ENCODE peak calls at places on chromosomes 1 and 21, in nine cellular contexts. One of them, this sample, is unnamed. For H3K9me3, the result is how much of the 10 kb centered on the place peaks cover.

GRCh38 chr1:239383714-239384113 is 2.7 kb upstream of the CHRM3 start:
- DNase-seq in stomach: no peak
- DNase-seq in breast epithelium: no peak
- DNase-seq in heart left ventricle: no peak
- DNase-seq in tibial nerve: no peak
- DNase-seq in sigmoid colon: no peak
- DNase-seq in esophagus muscularis mucosa: no peak
- DNase-seq in K562: no peak
- DNase-seq in right lobe of liver: no peak
- DNase-seq in this sample: no peak

GRCh38 chr21:41065539-41065938 is 102.4 kb upstream of the BACE2 start:
- DNase-seq in stomach: no peak
- DNase-seq in breast epithelium: no peak
- DNase-seq in heart left ventricle: no peak
- DNase-seq in tibial nerve: no peak
- DNase-seq in sigmoid colon: no peak
- DNase-seq in esophagus muscularis mucosa: no peak
- DNase-seq in K562: no peak
- DNase-seq in right lobe of liver: no peak
- DNase-seq in this sample: no peak

GRCh38 chr1:34885405-34886247 is 26.1 kb upstream of the SMIM12 start:
- DNase-seq in stomach: peak
- DNase-seq in breast epithelium: no peak
- DNase-seq in heart left ventricle: peak
- DNase-seq in tibial nerve: no peak
- DNase-seq in sigmoid colon: no peak
- DNase-seq in esophagus muscularis mucosa: no peak
- DNase-seq in K562: peak
- DNase-seq in right lobe of liver: no peak
- DNase-seq in this sample: peak

GRCh38 chr1:157944666-157945280 is 48.7 kb upstream of the KIRREL1 start:
- DNase-seq in stomach: no peak
- DNase-seq in breast epithelium: no peak
- DNase-seq in heart left ventricle: no peak
- DNase-seq in tibial nerve: no peak
- DNase-seq in sigmoid colon: no peak
- DNase-seq in esophagus muscularis mucosa: no peak
- DNase-seq in K562: no peak
- DNase-seq in right lobe of liver: no peak
- DNase-seq in this sample: no peak

GRCh38 chr1:167746013-167746672 is 24.4 kb downstream of the MPZL1 start:
- DNase-seq in stomach: no peak
- DNase-seq in breast epithelium: no peak
- DNase-seq in heart left ventricle: no peak
- DNase-seq in tibial nerve: no peak
- DNase-seq in sigmoid colon: no peak
- DNase-seq in esophagus muscularis mucosa: no peak
- DNase-seq in K562: no peak
- DNase-seq in right lobe of liver: no peak
- DNase-seq in this sample: no peak

GRCh38 chr1:167425482-167425881 is 92.8 kb downstream of the CD247 start:
- DNase-seq in stomach: no peak
- DNase-seq in breast epithelium: no peak
- DNase-seq in heart left ventricle: no peak
- DNase-seq in tibial nerve: no peak
- DNase-seq in sigmoid colon: no peak
- DNase-seq in esophagus muscularis mucosa: no peak
- DNase-seq in K562: no peak
- DNase-seq in right lobe of liver: no peak
- DNase-seq in this sample: no peak

GRCh38 chr1:35097224-35097623 is 18.0 kb downstream of the ZMYM1 start:
- DNase-seq in stomach: no peak
- DNase-seq in breast epithelium: no peak
- DNase-seq in heart left ventricle: no peak
- DNase-seq in tibial nerve: no peak
- DNase-seq in sigmoid colon: no peak
- DNase-seq in esophagus muscularis mucosa: no peak
- DNase-seq in K562: no peak
- DNase-seq in right lobe of liver: no peak
- DNase-seq in this sample: no peak

GRCh38 chr1:28343405-28343804 is 14.6 kb downstream of the MED18 start:
- DNase-seq in stomach: no peak
- DNase-seq in breast epithelium: no peak
- DNase-seq in heart left ventricle: no peak
- DNase-seq in tibial nerve: no peak
- DNase-seq in sigmoid colon: no peak
- DNase-seq in esophagus muscularis mucosa: no peak
- DNase-seq in K562: no peak
- DNase-seq in right lobe of liver: no peak
- DNase-seq in this sample: no peak

GRCh38 chr1:221921936-221922335 is 180.0 kb upstream of the DUSP10 start:
- DNase-seq in stomach: no peak
- DNase-seq in breast epithelium: no peak
- DNase-seq in heart left ventricle: no peak
- DNase-seq in tibial nerve: no peak
- DNase-seq in sigmoid colon: no peak
- DNase-seq in esophagus muscularis mucosa: peak
- DNase-seq in K562: no peak
- DNase-seq in right lobe of liver: no peak
- DNase-seq in this sample: no peak

GRCh38 chr1:169103443-169103842 is 3.0 kb upstream of the ATP1B1 start:
- DNase-seq in stomach: peak
- DNase-seq in breast epithelium: no peak
- DNase-seq in heart left ventricle: no peak
- DNase-seq in tibial nerve: no peak
- DNase-seq in sigmoid colon: no peak
- DNase-seq in esophagus muscularis mucosa: no peak
- DNase-seq in K562: no peak
- DNase-seq in right lobe of liver: no peak
- DNase-seq in this sample: no peak

GRCh38 chr1:64000021-64000420 is 203.4 kb upstream of the UBE2U start:
- DNase-seq in stomach: no peak
- DNase-seq in breast epithelium: no peak
- DNase-seq in heart left ventricle: no peak
- DNase-seq in tibial nerve: no peak
- DNase-seq in sigmoid colon: no peak
- DNase-seq in esophagus muscularis mucosa: no peak
- DNase-seq in K562: no peak
- DNase-seq in right lobe of liver: no peak
- DNase-seq in this sample: no peak

GRCh38 chr1:159076753-159077656 is at the start of gene AIM2:
- DNase-seq in stomach: peak
- DNase-seq in breast epithelium: no peak
- DNase-seq in heart left ventricle: no peak
- DNase-seq in tibial nerve: no peak
- DNase-seq in sigmoid colon: no peak
- DNase-seq in esophagus muscularis mucosa: no peak
- DNase-seq in K562: peak
- DNase-seq in right lobe of liver: peak
- DNase-seq in this sample: no peak

GRCh38 chr1:162391790-162392563 is 10.4 kb downstream of the C1orf226 start:
- DNase-seq in stomach: no peak
- DNase-seq in breast epithelium: no peak
- DNase-seq in heart left ventricle: no peak
- DNase-seq in tibial nerve: no peak
- DNase-seq in sigmoid colon: no peak
- DNase-seq in esophagus muscularis mucosa: no peak
- DNase-seq in K562: peak
- DNase-seq in right lobe of liver: no peak
- DNase-seq in this sample: no peak

GRCh38 chr1:9150582-9151290 is 21.8 kb upstream of the GPR157 start:
- DNase-seq in stomach: no peak
- DNase-seq in breast epithelium: no peak
- DNase-seq in heart left ventricle: peak
- DNase-seq in tibial nerve: peak
- DNase-seq in sigmoid colon: peak
- DNase-seq in esophagus muscularis mucosa: no peak
- DNase-seq in K562: no peak
- DNase-seq in right lobe of liver: no peak
- DNase-seq in this sample: no peak

GRCh38 chr1:243751506-243751905 is 98.5 kb downstream of the AKT3 start:
- DNase-seq in stomach: no peak
- DNase-seq in breast epithelium: no peak
- DNase-seq in heart left ventricle: no peak
- DNase-seq in tibial nerve: no peak
- DNase-seq in sigmoid colon: no peak
- DNase-seq in esophagus muscularis mucosa: no peak
- DNase-seq in K562: no peak
- DNase-seq in right lobe of liver: no peak
- DNase-seq in this sample: no peak

GRCh38 chr1:234928642-234929041 is 200.0 kb downstream of the TOMM20 start:
- DNase-seq in stomach: no peak
- DNase-seq in breast epithelium: no peak
- DNase-seq in heart left ventricle: no peak
- DNase-seq in tibial nerve: no peak
- DNase-seq in sigmoid colon: no peak
- DNase-seq in esophagus muscularis mucosa: no peak
- DNase-seq in K562: no peak
- DNase-seq in right lobe of liver: no peak
- DNase-seq in this sample: no peak

GRCh38 chr1:18091660-18092446 is 15.7 kb upstream of the IGSF21 start:
- DNase-seq in stomach: no peak
- DNase-seq in breast epithelium: no peak
- DNase-seq in heart left ventricle: no peak
- DNase-seq in tibial nerve: peak
- DNase-seq in sigmoid colon: no peak
- DNase-seq in esophagus muscularis mucosa: no peak
- DNase-seq in K562: no peak
- DNase-seq in right lobe of liver: no peak
- DNase-seq in this sample: no peak

GRCh38 chr1:86409416-86410021 is 13.4 kb upstream of the ODF2L start:
- DNase-seq in stomach: no peak
- DNase-seq in breast epithelium: no peak
- DNase-seq in heart left ventricle: no peak
- DNase-seq in tibial nerve: no peak
- DNase-seq in sigmoid colon: no peak
- DNase-seq in esophagus muscularis mucosa: peak
- DNase-seq in K562: peak
- DNase-seq in right lobe of liver: no peak
- DNase-seq in this sample: no peak

GRCh38 chr1:46275030-46275337 is 27.4 kb downstream of the RAD54L start:
- DNase-seq in stomach: no peak
- DNase-seq in breast epithelium: no peak
- DNase-seq in heart left ventricle: no peak
- DNase-seq in tibial nerve: no peak
- DNase-seq in sigmoid colon: no peak
- DNase-seq in esophagus muscularis mucosa: no peak
- DNase-seq in K562: no peak
- DNase-seq in right lobe of liver: no peak
- DNase-seq in this sample: no peak
- TF ChIP-seq POLR2A in stomach: no peak
- TF ChIP-seq POLR2A in breast epithelium: no peak
- TF ChIP-seq POLR2A in heart left ventricle: no peak
- TF ChIP-seq POLR2A in tibial nerve: no peak
- TF ChIP-seq POLR2A in sigmoid colon: no peak
- TF ChIP-seq POLR2A in esophagus muscularis mucosa: no peak
- TF ChIP-seq POLR2A in K562: peak
- TF ChIP-seq POLR2A in right lobe of liver: no peak
- TF ChIP-seq POLR2A in this sample: no peak

GRCh38 chr1:78047131-78047530 is 1.4 kb downstream of the GIPC2 start:
- DNase-seq in stomach: no peak
- DNase-seq in breast epithelium: no peak
- DNase-seq in heart left ventricle: no peak
- DNase-seq in tibial nerve: no peak
- DNase-seq in sigmoid colon: no peak
- DNase-seq in esophagus muscularis mucosa: no peak
- DNase-seq in K562: no peak
- DNase-seq in right lobe of liver: no peak
- DNase-seq in this sample: no peak
- TF ChIP-seq CTCF in stomach: no peak
- TF ChIP-seq CTCF in breast epithelium: no peak
- TF ChIP-seq CTCF in heart left ventricle: no peak
- TF ChIP-seq CTCF in tibial nerve: no peak
- TF ChIP-seq CTCF in sigmoid colon: no peak
- TF ChIP-seq CTCF in esophagus muscularis mucosa: peak
- TF ChIP-seq CTCF in K562: no peak
- TF ChIP-seq CTCF in right lobe of liver: peak
- TF ChIP-seq CTCF in this sample: no peak

GRCh38 chr21:43328171-43328570 is 98.8 kb downstream of the SIK1 start:
- DNase-seq in stomach: no peak
- DNase-seq in breast epithelium: no peak
- DNase-seq in heart left ventricle: no peak
- DNase-seq in tibial nerve: no peak
- DNase-seq in sigmoid colon: no peak
- DNase-seq in esophagus muscularis mucosa: no peak
- DNase-seq in K562: no peak
- DNase-seq in right lobe of liver: no peak
- DNase-seq in this sample: no peak

GRCh38 chr21:43330306-43330881 is 96.5 kb downstream of the SIK1 start:
- DNase-seq in stomach: no peak
- DNase-seq in breast epithelium: no peak
- DNase-seq in heart left ventricle: no peak
- DNase-seq in tibial nerve: no peak
- DNase-seq in sigmoid colon: no peak
- DNase-seq in esophagus muscularis mucosa: no peak
- DNase-seq in K562: no peak
- DNase-seq in right lobe of liver: no peak
- DNase-seq in this sample: peak

GRCh38 chr21:43328591-43329360 is 98.2 kb downstream of the SIK1 start:
- DNase-seq in stomach: no peak
- DNase-seq in breast epithelium: no peak
- DNase-seq in heart left ventricle: no peak
- DNase-seq in tibial nerve: no peak
- DNase-seq in sigmoid colon: no peak
- DNase-seq in esophagus muscularis mucosa: no peak
- DNase-seq in K562: no peak
- DNase-seq in right lobe of liver: no peak
- DNase-seq in this sample: no peak

GRCh38 chr21:43331111-43331961 is 95.6 kb downstream of the SIK1 start:
- DNase-seq in stomach: no peak
- DNase-seq in breast epithelium: no peak
- DNase-seq in heart left ventricle: no peak
- DNase-seq in tibial nerve: no peak
- DNase-seq in sigmoid colon: no peak
- DNase-seq in esophagus muscularis mucosa: no peak
- DNase-seq in K562: no peak
- DNase-seq in right lobe of liver: no peak
- DNase-seq in this sample: no peak

GRCh38 chr21:43329361-43330269 is 97.3 kb downstream of the SIK1 start:
- DNase-seq in stomach: no peak
- DNase-seq in breast epithelium: no peak
- DNase-seq in heart left ventricle: no peak
- DNase-seq in tibial nerve: no peak
- DNase-seq in sigmoid colon: no peak
- DNase-seq in esophagus muscularis mucosa: no peak
- DNase-seq in K562: no peak
- DNase-seq in right lobe of liver: no peak
- DNase-seq in this sample: no peak
- H3K9me3 ChIP-seq in stomach: under half
- H3K9me3 ChIP-seq in breast epithelium: under half
- H3K9me3 ChIP-seq in heart left ventricle: under half
- H3K9me3 ChIP-seq in tibial nerve: under half
- H3K9me3 ChIP-seq in sigmoid colon: under half
- H3K9me3 ChIP-seq in esophagus muscularis mucosa: under half
- H3K9me3 ChIP-seq in K562: under half
- H3K9me3 ChIP-seq in right lobe of liver: under half
- H3K9me3 ChIP-seq in this sample: under half

DNA sequence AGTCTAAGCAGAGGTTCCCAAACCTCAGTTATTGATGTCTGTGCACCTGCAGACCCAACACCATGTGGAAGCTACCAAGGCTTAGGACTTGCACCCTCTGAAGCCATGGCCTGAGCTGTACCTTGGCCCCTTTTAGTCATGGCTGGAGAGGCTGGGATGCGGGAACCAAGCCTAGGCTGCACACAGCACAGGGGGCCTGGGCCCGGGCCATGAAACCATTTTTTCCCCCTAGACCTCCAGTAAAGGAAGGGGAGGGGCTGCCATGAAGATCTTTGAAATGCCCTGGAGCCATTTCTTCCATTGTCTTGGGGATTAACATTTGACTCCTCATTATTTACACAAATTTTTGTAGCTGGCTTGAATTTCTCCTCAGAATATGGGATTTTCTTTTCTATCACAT is 265.9 kb downstream of the PDE4B start:
- DNase-seq in stomach: no peak
- DNase-seq in breast epithelium: no peak
- DNase-seq in heart left ventricle: no peak
- DNase-seq in tibial nerve: no peak
- DNase-seq in sigmoid colon: no peak
- DNase-seq in esophagus muscularis mucosa: no peak
- DNase-seq in K562: no peak
- DNase-seq in right lobe of liver: no peak
- DNase-seq in this sample: no peak
- TF ChIP-seq POLR2A in stomach: no peak
- TF ChIP-seq POLR2A in breast epithelium: no peak
- TF ChIP-seq POLR2A in heart left ventricle: no peak
- TF ChIP-seq POLR2A in tibial nerve: no peak
- TF ChIP-seq POLR2A in sigmoid colon: no peak
- TF ChIP-seq POLR2A in esophagus muscularis mucosa: no peak
- TF ChIP-seq POLR2A in K562: no peak
- TF ChIP-seq POLR2A in right lobe of liver: no peak
- TF ChIP-seq POLR2A in this sample: no peak